ENCODE peak calls at places on chromosomes 3 and 15, in four cellular contexts. Z is left ventricle myocardium inferior, F is spleen, M is heart left ventricle. Q is an unnamed sample. For H3K4me1 and H3K9me3, the result is how much of the 10 kb centered on the place peaks cover.

GRCh38 chr3:71504250-71505036 is 79.1 kb downstream of the FOXP1 start:
- DNase-seq in Z (no peak), F (no peak), M (no peak), Q (no peak)

GRCh38 chr3:28726840-28727239 is 378.2 kb upstream of the AZI2 start:
- DNase-seq in M (peak), F (no peak), Z (peak), Q (peak)

GRCh38 chr3:182921665-182922355 is 58.5 kb downstream of the DCUN1D1 start:
- DNase-seq in F (no peak), M (no peak), Z (no peak), Q (no peak)

GRCh38 chr15:101420232-101420631 is 69.3 kb downstream of the PCSK6 start:
- DNase-seq in Z (no peak), M (no peak), F (no peak), Q (peak)

GRCh38 chr3:143856252-143856977 is 8.1 kb upstream of the SLC9A9 start:
- DNase-seq in F (no peak), Z (no peak), M (no peak), Q (no peak)

GRCh38 chr3:152458725-152459515 is 190.2 kb downstream of the MBNL1 start:
- DNase-seq in Z (no peak), M (no peak), F (no peak), Q (no peak)

GRCh38 chr3:27708246-27708645 is 13.9 kb downstream of the EOMES start:
- DNase-seq in F (no peak), M (no peak), Z (no peak), Q (no peak)

GRCh38 chr15:95105229-95105628 is 873.9 kb downstream of the MCTP2 start:
- DNase-seq in M (no peak), F (no peak), Z (no peak), Q (no peak)

GRCh38 chr3:157532529-157533297 is 29.5 kb upstream of the VEPH1 start:
- DNase-seq in Z (no peak), M (no peak), F (no peak), Q (no peak)

GRCh38 chr3:108136888-108137814 is 46.3 kb upstream of the CD47 start:
- DNase-seq in M (no peak), F (no peak), Z (no peak), Q (no peak)

GRCh38 chr3:180990494-180990893 is 958 bp upstream of the DNAJC19 start:
- DNase-seq in M (no peak), Z (no peak), F (no peak), Q (no peak)

GRCh38 chr3:48347500-48347899 is 14.0 kb upstream of the SPINK8 start:
- DNase-seq in M (no peak), Z (no peak), F (no peak), Q (no peak)

GRCh38 chr3:150296123-150296750 is 111.9 kb upstream of the TSC22D2 start:
- DNase-seq in F (no peak), Z (no peak), M (no peak), Q (no peak)

GRCh38 chr15:80480909-80481308 is 76.7 kb downstream of the ARNT2 start:
- DNase-seq in M (peak), F (no peak), Z (peak), Q (no peak)

GRCh38 chr3:189041482-189042090 is 130.2 kb upstream of the TPRG1 start:
- DNase-seq in M (no peak), Z (no peak), F (peak), Q (no peak)

GRCh38 chr3:63731866-63732265 is 79.4 kb downstream of the SNTN start:
- DNase-seq in F (no peak), Z (no peak), M (no peak), Q (no peak)

GRCh38 chr3:159236306-159236705 is 434.5 kb downstream of the MFSD1 start:
- DNase-seq in Z (no peak), F (no peak), M (no peak), Q (no peak)

GRCh38 chr3:8952130-8952529 is 11.1 kb downstream of the RAD18 start:
- DNase-seq in F (no peak), Z (no peak), M (no peak), Q (no peak)
- H3K4me1 ChIP-seq in F (under half), Z (under half), M (under half), Q (under half)

DNA sequence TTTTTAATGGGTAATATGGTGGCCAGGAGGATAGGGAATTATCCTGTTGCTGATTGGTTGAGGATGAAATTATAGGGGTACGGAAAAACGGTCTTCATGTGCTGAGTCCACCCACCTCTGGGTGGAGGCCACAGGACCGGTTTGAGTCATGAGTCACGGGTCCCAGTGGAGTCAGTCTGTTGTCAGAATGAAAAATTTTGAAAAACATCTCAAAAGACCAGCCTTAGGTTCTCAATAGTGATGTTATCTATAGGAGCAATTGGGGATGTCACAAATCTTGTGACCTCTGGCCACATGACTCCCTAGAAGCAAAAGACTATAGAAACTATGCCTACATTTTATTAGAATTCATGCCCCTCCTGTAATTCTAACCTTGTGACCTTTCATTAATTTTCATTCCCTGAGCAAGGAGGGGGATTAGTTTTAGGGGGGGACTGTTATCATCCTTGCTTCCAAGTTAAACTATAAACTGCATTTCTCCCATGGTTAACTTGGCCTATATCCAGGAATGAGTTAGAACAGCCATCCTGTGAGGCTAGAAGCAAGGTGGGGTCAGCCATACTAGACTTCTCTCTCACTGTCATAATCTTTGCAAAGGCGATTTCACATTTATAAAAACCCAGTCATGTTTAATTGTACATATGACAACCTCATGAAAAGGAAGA is 101.2 kb downstream of the TCF12 start:
- DNase-seq in M (no peak), F (no peak), Z (peak), Q (no peak)
- H3K27ac ChIP-seq in M (no peak), F (no peak), Z (peak), Q (no peak)

GRCh38 chr15:25234831-25235230 is 204.0 kb downstream of the UBE3A start:
- DNase-seq in M (no peak), Z (no peak), F (no peak), Q (no peak)
- H3K9me3 ChIP-seq in M (under half), Z (under half), F (half or more), Q (under half)

DNA sequence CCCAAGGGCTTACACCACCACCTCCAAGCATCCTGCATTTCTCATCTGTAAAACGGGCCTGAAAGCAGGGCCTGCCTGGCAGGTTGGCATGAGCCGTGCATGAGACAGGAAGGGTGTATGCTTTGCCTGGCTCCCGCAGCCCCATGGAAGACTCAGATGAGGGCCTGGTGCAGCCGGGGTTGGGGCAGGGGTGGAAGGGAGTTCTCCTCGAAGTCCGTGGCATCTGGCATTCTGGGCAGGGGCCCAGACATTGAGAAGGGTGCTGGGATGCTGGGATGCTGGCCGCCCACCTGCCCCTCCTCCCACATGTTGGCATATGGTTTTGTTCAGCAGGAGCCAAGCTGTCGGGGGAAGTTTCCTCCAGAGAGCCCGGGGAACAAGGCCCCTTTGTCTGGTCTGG is 13.0 kb upstream of the FBLN2 start:
- DNase-seq in Z (no peak), F (peak), M (no peak), Q (no peak)
- H3K4me1 ChIP-seq in Z (under half), F (under half), M (under half), Q (under half)

DNA sequence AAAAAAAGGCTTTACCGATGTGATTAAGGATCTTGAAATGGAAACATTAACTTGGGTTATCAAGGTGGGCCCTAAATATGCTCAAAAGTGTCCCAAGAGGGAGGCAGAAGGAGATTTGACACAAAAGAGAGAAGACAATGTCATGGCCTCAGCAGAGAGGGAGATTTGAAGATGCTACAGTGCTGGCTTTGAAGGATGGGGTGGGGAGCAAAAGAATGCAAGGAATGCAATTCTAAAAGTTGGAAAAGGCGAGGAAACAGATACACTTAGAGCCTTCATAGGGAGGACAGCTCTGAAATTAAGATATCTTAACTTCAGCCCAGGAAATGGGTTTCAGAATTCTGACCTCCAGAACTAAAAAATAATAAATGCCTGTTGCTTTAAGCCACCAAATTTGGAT is 314.5 kb upstream of the CCDC54 start:
- DNase-seq in Z (no peak), M (no peak), F (no peak), Q (no peak)
- H3K27ac ChIP-seq in Z (no peak), M (no peak), F (no peak), Q (no peak)

DNA sequence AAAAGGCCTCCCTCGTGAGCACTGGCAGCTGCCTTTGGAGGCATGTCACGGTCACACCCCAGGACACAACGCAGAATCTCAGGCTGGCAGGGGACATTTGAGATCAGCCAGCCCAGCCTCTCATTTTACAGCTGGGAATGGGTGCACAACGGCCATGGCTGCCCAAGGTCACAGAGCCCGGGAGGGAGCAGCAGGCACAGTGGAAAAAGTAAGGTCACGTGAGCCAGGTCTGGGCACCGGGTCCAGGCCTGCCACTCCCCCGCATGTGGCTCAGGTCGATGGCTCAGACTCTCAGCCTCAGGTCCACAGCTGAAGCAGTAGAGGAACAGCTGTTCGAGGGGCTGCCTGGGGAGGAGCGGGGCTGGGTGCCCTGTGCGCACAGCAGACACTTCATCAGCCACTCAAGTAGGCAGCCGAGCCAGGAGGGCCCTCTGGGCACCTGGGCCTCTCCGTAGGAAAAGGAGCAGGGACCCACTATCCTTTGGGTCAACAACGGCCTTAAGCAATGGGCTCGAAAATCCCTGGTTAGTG is 260.6 kb downstream of the GOLGA6L6 start:
- DNase-seq in M (no peak), Z (no peak), F (peak), Q (no peak)
- H3K9me3 ChIP-seq in M (under half), Z (half or more), F (under half), Q (under half)

GRCh38 chr3:195148553-195148952 is 122.4 kb downstream of the XXYLT1 start:
- DNase-seq in M (no peak), Z (no peak), F (no peak), Q (no peak)
- H3K4me1 ChIP-seq in M (under half), Z (half or more), F (under half), Q (half or more)

GRCh38 chr3:8997151-8997550 is 33.9 kb upstream of the RAD18 start:
- DNase-seq in F (no peak), Z (no peak), M (no peak), Q (no peak)
- H3K27ac ChIP-seq in F (no peak), Z (peak), M (no peak), Q (peak)

GRCh38 chr3:177378168-177378567 is 180.9 kb upstream of the TBL1XR1 start:
- DNase-seq in F (no peak), Z (no peak), M (no peak), Q (no peak)
- H3K9me3 ChIP-seq in F (under half), Z (under half), M (under half), Q (under half)

GRCh38 chr3:13482106-13482690 is 2.1 kb downstream of the HDAC11 start:
- DNase-seq in F (peak), Z (no peak), M (no peak), Q (peak)
- H3K4me1 ChIP-seq in F (under half), Z (half or more), M (under half), Q (under half)